ENCODE peak calls at places on chromosome 17, in nine cellular contexts. One of them, this sample, is unnamed. For H3K27me3 and H3K36me3, the result is how much of the 10 kb centered on the place peaks cover.

GRCh38 chr17:62725791-62726249 is 82.3 kb downstream of the MARCHF10 start:
- DNase-seq in CD4-positive, CD25-positive, alpha-beta regulatory T cell: no peak
- DNase-seq in CD8-positive, alpha-beta T cell: no peak
- DNase-seq in tibial nerve: no peak
- DNase-seq in iPS DF 6.9: no peak
- DNase-seq in left lung: no peak
- DNase-seq in adipocyte: no peak
- DNase-seq in tibial artery: no peak
- DNase-seq in brain microvascular endothelial cell: peak
- DNase-seq in this sample: no peak

GRCh38 chr17:28744104-28744801 is 442 bp downstream of the TRAF4 start:
- DNase-seq in CD4-positive, CD25-positive, alpha-beta regulatory T cell: peak
- DNase-seq in CD8-positive, alpha-beta T cell: peak
- DNase-seq in tibial nerve: no peak
- DNase-seq in iPS DF 6.9: no peak
- DNase-seq in left lung: peak
- DNase-seq in adipocyte: peak
- DNase-seq in tibial artery: no peak
- DNase-seq in brain microvascular endothelial cell: no peak
- DNase-seq in this sample: peak

GRCh38 chr17:81419333-81419885 is 24.2 kb downstream of the BAHCC1 start:
- DNase-seq in CD4-positive, CD25-positive, alpha-beta regulatory T cell: no peak
- DNase-seq in CD8-positive, alpha-beta T cell: no peak
- DNase-seq in tibial nerve: peak
- DNase-seq in iPS DF 6.9: no peak
- DNase-seq in left lung: peak
- DNase-seq in adipocyte: peak
- DNase-seq in tibial artery: peak
- DNase-seq in brain microvascular endothelial cell: peak
- DNase-seq in this sample: no peak

GRCh38 chr17:2053380-2054261 is 1.3 kb upstream of the HIC1 start:
- DNase-seq in CD4-positive, CD25-positive, alpha-beta regulatory T cell: peak
- DNase-seq in CD8-positive, alpha-beta T cell: peak
- DNase-seq in tibial nerve: peak
- DNase-seq in iPS DF 6.9: no peak
- DNase-seq in left lung: peak
- DNase-seq in adipocyte: peak
- DNase-seq in tibial artery: no peak
- DNase-seq in brain microvascular endothelial cell: no peak
- DNase-seq in this sample: peak

GRCh38 chr17:55237268-55237667 is 27.5 kb upstream of the HLF start:
- DNase-seq in CD4-positive, CD25-positive, alpha-beta regulatory T cell: peak
- DNase-seq in CD8-positive, alpha-beta T cell: no peak
- DNase-seq in tibial nerve: no peak
- DNase-seq in iPS DF 6.9: no peak
- DNase-seq in left lung: no peak
- DNase-seq in adipocyte: peak
- DNase-seq in tibial artery: no peak
- DNase-seq in brain microvascular endothelial cell: no peak
- DNase-seq in this sample: peak

GRCh38 chr17:2158011-2158410 is 103.1 kb downstream of the HIC1 start:
- DNase-seq in CD4-positive, CD25-positive, alpha-beta regulatory T cell: no peak
- DNase-seq in CD8-positive, alpha-beta T cell: no peak
- DNase-seq in tibial nerve: no peak
- DNase-seq in iPS DF 6.9: no peak
- DNase-seq in left lung: no peak
- DNase-seq in adipocyte: peak
- DNase-seq in tibial artery: peak
- DNase-seq in brain microvascular endothelial cell: peak
- DNase-seq in this sample: no peak

GRCh38 chr17:11693284-11693683 is 95.0 kb downstream of the DNAH9 start:
- DNase-seq in CD4-positive, CD25-positive, alpha-beta regulatory T cell: no peak
- DNase-seq in CD8-positive, alpha-beta T cell: no peak
- DNase-seq in tibial nerve: no peak
- DNase-seq in iPS DF 6.9: no peak
- DNase-seq in left lung: no peak
- DNase-seq in adipocyte: no peak
- DNase-seq in tibial artery: no peak
- DNase-seq in brain microvascular endothelial cell: no peak
- DNase-seq in this sample: no peak

GRCh38 chr17:31593806-31594205 is 202.3 kb downstream of the RAB11FIP4 start:
- DNase-seq in CD4-positive, CD25-positive, alpha-beta regulatory T cell: no peak
- DNase-seq in CD8-positive, alpha-beta T cell: no peak
- DNase-seq in tibial nerve: no peak
- DNase-seq in iPS DF 6.9: no peak
- DNase-seq in left lung: no peak
- DNase-seq in adipocyte: peak
- DNase-seq in tibial artery: peak
- DNase-seq in brain microvascular endothelial cell: peak
- DNase-seq in this sample: no peak

GRCh38 chr17:71948703-71949422 is 172.0 kb upstream of the SOX9 start:
- DNase-seq in CD4-positive, CD25-positive, alpha-beta regulatory T cell: no peak
- DNase-seq in CD8-positive, alpha-beta T cell: no peak
- DNase-seq in tibial nerve: no peak
- DNase-seq in iPS DF 6.9: no peak
- DNase-seq in left lung: no peak
- DNase-seq in adipocyte: peak
- DNase-seq in tibial artery: no peak
- DNase-seq in brain microvascular endothelial cell: no peak
- DNase-seq in this sample: no peak

GRCh38 chr17:51251010-51251409 is 8.8 kb downstream of the MBTD1 start:
- DNase-seq in CD4-positive, CD25-positive, alpha-beta regulatory T cell: no peak
- DNase-seq in CD8-positive, alpha-beta T cell: no peak
- DNase-seq in tibial nerve: no peak
- DNase-seq in iPS DF 6.9: no peak
- DNase-seq in left lung: no peak
- DNase-seq in adipocyte: peak
- DNase-seq in tibial artery: no peak
- DNase-seq in brain microvascular endothelial cell: no peak
- DNase-seq in this sample: no peak

GRCh38 chr17:55540414-55541091 is 29.3 kb upstream of the SMIM36 start:
- DNase-seq in CD4-positive, CD25-positive, alpha-beta regulatory T cell: no peak
- DNase-seq in CD8-positive, alpha-beta T cell: no peak
- DNase-seq in tibial nerve: no peak
- DNase-seq in iPS DF 6.9: no peak
- DNase-seq in left lung: no peak
- DNase-seq in adipocyte: peak
- DNase-seq in tibial artery: no peak
- DNase-seq in brain microvascular endothelial cell: peak
- DNase-seq in this sample: no peak

GRCh38 chr17:69473801-69474170 is 59.3 kb downstream of the MAP2K6 start:
- DNase-seq in CD4-positive, CD25-positive, alpha-beta regulatory T cell: no peak
- DNase-seq in CD8-positive, alpha-beta T cell: no peak
- DNase-seq in tibial nerve: no peak
- DNase-seq in iPS DF 6.9: no peak
- DNase-seq in left lung: no peak
- DNase-seq in adipocyte: peak
- DNase-seq in tibial artery: no peak
- DNase-seq in brain microvascular endothelial cell: no peak
- DNase-seq in this sample: no peak

GRCh38 chr17:6297119-6297518 is 137.8 kb downstream of the AIPL1 start:
- DNase-seq in CD4-positive, CD25-positive, alpha-beta regulatory T cell: no peak
- DNase-seq in CD8-positive, alpha-beta T cell: no peak
- DNase-seq in tibial nerve: no peak
- DNase-seq in iPS DF 6.9: no peak
- DNase-seq in left lung: no peak
- DNase-seq in adipocyte: no peak
- DNase-seq in tibial artery: no peak
- DNase-seq in brain microvascular endothelial cell: no peak
- DNase-seq in this sample: no peak

DNA sequence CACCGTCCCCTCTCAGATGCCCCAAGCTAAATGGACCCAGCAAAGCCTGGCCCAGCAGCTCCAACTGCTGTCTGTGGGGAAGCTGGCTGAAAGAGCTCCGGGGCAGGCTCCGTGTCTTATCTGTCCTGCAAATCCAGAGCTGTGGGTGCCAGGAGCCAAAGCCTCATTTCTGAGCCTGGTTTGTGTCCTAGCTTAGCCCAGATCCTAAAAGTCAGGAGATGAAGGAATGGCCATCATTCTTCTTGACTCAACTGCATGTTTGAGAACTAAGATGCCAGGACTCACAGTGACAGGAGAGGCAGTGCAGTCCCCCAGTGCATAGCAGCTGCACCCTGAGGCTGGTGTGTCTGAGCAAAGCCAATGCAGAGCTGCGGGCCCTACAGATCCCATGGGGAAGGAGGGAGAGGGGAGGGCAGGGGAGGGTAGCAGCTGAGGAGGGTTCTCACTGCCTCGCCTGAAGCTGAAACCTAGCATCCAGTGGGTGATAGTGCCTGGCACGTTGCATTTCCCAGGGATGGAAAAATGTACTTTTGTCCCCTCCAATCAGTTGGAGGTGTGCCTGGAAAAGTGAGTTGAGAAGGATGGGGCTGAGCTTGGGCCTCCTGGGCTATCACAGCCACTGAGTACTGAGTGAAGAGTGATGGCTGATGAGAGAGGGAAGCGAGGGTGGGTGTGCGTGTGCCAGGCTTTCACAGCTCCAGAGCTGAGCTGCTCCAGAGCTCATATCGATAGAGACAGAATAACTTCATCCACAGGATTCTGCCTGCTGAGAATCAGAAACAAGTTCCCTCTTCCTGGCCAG is 24.5 kb upstream of the CD300E start:
- DNase-seq in CD4-positive, CD25-positive, alpha-beta regulatory T cell: no peak
- DNase-seq in CD8-positive, alpha-beta T cell: no peak
- DNase-seq in tibial nerve: no peak
- DNase-seq in iPS DF 6.9: no peak
- DNase-seq in left lung: no peak
- DNase-seq in adipocyte: no peak
- DNase-seq in tibial artery: no peak
- DNase-seq in brain microvascular endothelial cell: no peak
- DNase-seq in this sample: no peak
- H3K27me3 ChIP-seq in CD4-positive, CD25-positive, alpha-beta regulatory T cell: under half
- H3K27me3 ChIP-seq in CD8-positive, alpha-beta T cell: under half
- H3K27me3 ChIP-seq in tibial nerve: under half
- H3K27me3 ChIP-seq in iPS DF 6.9: under half
- H3K27me3 ChIP-seq in left lung: under half
- H3K27me3 ChIP-seq in adipocyte: half or more
- H3K27me3 ChIP-seq in tibial artery: under half
- H3K27me3 ChIP-seq in brain microvascular endothelial cell: under half
- H3K27me3 ChIP-seq in this sample: under half

DNA sequence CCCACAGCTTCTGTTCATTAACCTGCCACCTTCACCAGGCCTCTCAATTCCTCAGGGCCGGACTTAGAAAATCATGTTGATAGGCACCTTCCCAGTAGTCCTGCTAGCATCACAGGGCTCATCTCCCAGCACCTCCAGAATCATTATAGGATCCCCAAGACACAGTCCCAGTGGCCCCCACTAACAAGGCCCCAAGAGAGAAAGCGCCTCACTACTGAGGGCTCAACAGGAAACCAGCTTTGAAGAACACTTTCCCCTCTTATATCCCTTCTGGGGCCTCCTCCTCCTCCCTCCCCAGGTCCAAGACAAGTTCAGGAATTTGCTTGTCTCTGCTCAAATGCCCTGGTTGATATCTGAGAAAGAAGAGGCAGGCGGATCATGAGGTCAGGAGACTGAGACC is at the start of gene OR3A3:
- DNase-seq in CD4-positive, CD25-positive, alpha-beta regulatory T cell: no peak
- DNase-seq in CD8-positive, alpha-beta T cell: no peak
- DNase-seq in tibial nerve: no peak
- DNase-seq in iPS DF 6.9: no peak
- DNase-seq in left lung: no peak
- DNase-seq in adipocyte: no peak
- DNase-seq in tibial artery: no peak
- DNase-seq in brain microvascular endothelial cell: no peak
- DNase-seq in this sample: no peak
- H3K4me3 ChIP-seq in CD4-positive, CD25-positive, alpha-beta regulatory T cell: no peak
- H3K4me3 ChIP-seq in CD8-positive, alpha-beta T cell: no peak
- H3K4me3 ChIP-seq in tibial nerve: no peak
- H3K4me3 ChIP-seq in iPS DF 6.9: no peak
- H3K4me3 ChIP-seq in left lung: no peak
- H3K4me3 ChIP-seq in adipocyte: no peak
- H3K4me3 ChIP-seq in tibial artery: no peak
- H3K4me3 ChIP-seq in brain microvascular endothelial cell: no peak
- H3K4me3 ChIP-seq in this sample: no peak

GRCh38 chr17:78182504-78182903 is 4.3 kb downstream of the TK1 start:
- DNase-seq in CD4-positive, CD25-positive, alpha-beta regulatory T cell: no peak
- DNase-seq in CD8-positive, alpha-beta T cell: no peak
- DNase-seq in tibial nerve: no peak
- DNase-seq in iPS DF 6.9: no peak
- DNase-seq in left lung: no peak
- DNase-seq in adipocyte: no peak
- DNase-seq in tibial artery: no peak
- DNase-seq in brain microvascular endothelial cell: no peak
- DNase-seq in this sample: no peak

GRCh38 chr17:78180083-78180482 is 6.8 kb downstream of the TK1 start:
- DNase-seq in CD4-positive, CD25-positive, alpha-beta regulatory T cell: no peak
- DNase-seq in CD8-positive, alpha-beta T cell: no peak
- DNase-seq in tibial nerve: no peak
- DNase-seq in iPS DF 6.9: no peak
- DNase-seq in left lung: no peak
- DNase-seq in adipocyte: no peak
- DNase-seq in tibial artery: no peak
- DNase-seq in brain microvascular endothelial cell: no peak
- DNase-seq in this sample: no peak

GRCh38 chr17:78184311-78184710 is 2.5 kb downstream of the TK1 start:
- DNase-seq in CD4-positive, CD25-positive, alpha-beta regulatory T cell: no peak
- DNase-seq in CD8-positive, alpha-beta T cell: no peak
- DNase-seq in tibial nerve: no peak
- DNase-seq in iPS DF 6.9: no peak
- DNase-seq in left lung: no peak
- DNase-seq in adipocyte: no peak
- DNase-seq in tibial artery: no peak
- DNase-seq in brain microvascular endothelial cell: no peak
- DNase-seq in this sample: no peak

GRCh38 chr17:78179372-78179771 is 7.5 kb downstream of the TK1 start:
- DNase-seq in CD4-positive, CD25-positive, alpha-beta regulatory T cell: no peak
- DNase-seq in CD8-positive, alpha-beta T cell: no peak
- DNase-seq in tibial nerve: no peak
- DNase-seq in iPS DF 6.9: no peak
- DNase-seq in left lung: peak
- DNase-seq in adipocyte: peak
- DNase-seq in tibial artery: peak
- DNase-seq in brain microvascular endothelial cell: peak
- DNase-seq in this sample: no peak

DNA sequence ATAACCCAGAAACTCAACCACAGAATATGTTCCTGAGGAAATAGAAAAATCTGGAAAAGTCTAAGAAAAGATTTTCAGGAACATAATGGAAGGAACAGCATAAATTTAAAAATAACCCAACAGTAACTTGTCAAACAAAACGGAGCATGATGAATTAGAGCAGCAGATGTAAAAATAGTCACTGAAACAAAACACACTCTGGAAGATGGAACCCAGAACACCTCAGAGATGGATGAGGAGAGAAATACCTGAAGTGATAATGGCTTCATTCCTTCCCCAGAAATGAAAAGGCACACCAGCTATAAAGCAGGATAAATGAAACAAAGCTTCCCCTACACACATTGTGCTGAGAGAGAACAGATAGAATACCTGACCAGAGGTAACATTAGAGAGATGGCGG is 6.3 kb downstream of the TK1 start:
- DNase-seq in CD4-positive, CD25-positive, alpha-beta regulatory T cell: no peak
- DNase-seq in CD8-positive, alpha-beta T cell: no peak
- DNase-seq in tibial nerve: no peak
- DNase-seq in iPS DF 6.9: no peak
- DNase-seq in left lung: no peak
- DNase-seq in adipocyte: no peak
- DNase-seq in tibial artery: no peak
- DNase-seq in brain microvascular endothelial cell: no peak
- DNase-seq in this sample: no peak
- H3K36me3 ChIP-seq in CD4-positive, CD25-positive, alpha-beta regulatory T cell: under half
- H3K36me3 ChIP-seq in CD8-positive, alpha-beta T cell: under half
- H3K36me3 ChIP-seq in tibial nerve: under half
- H3K36me3 ChIP-seq in iPS DF 6.9: under half
- H3K36me3 ChIP-seq in left lung: under half
- H3K36me3 ChIP-seq in adipocyte: under half
- H3K36me3 ChIP-seq in tibial artery: under half
- H3K36me3 ChIP-seq in brain microvascular endothelial cell: under half
- H3K36me3 ChIP-seq in this sample: under half

GRCh38 chr17:38428150-38428642 is at the start of gene ARHGAP23:
- DNase-seq in CD4-positive, CD25-positive, alpha-beta regulatory T cell: peak
- DNase-seq in CD8-positive, alpha-beta T cell: no peak
- DNase-seq in tibial nerve: no peak
- DNase-seq in iPS DF 6.9: no peak
- DNase-seq in left lung: peak
- DNase-seq in adipocyte: peak
- DNase-seq in tibial artery: peak
- DNase-seq in brain microvascular endothelial cell: no peak
- DNase-seq in this sample: peak
- H3K27me3 ChIP-seq in CD4-positive, CD25-positive, alpha-beta regulatory T cell: under half
- H3K27me3 ChIP-seq in CD8-positive, alpha-beta T cell: under half
- H3K27me3 ChIP-seq in tibial nerve: under half
- H3K27me3 ChIP-seq in iPS DF 6.9: under half
- H3K27me3 ChIP-seq in left lung: under half
- H3K27me3 ChIP-seq in adipocyte: under half
- H3K27me3 ChIP-seq in tibial artery: under half
- H3K27me3 ChIP-seq in brain microvascular endothelial cell: under half
- H3K27me3 ChIP-seq in this sample: under half